ENCODE peak calls at places on chromosomes 2 and 18, in seven cellular contexts. One of them, this sample, is unnamed.

GRCh38 chr2:190678444-190679162 is 29.7 kb downstream of the NAB1 start:
- DNase-seq in A549: no peak
- DNase-seq in body of pancreas: no peak
- DNase-seq in astrocyte of the spinal cord: no peak
- DNase-seq in psoas muscle: no peak
- DNase-seq in RWPE1: no peak
- DNase-seq in HFF-Myc: no peak
- DNase-seq in this sample: no peak

GRCh38 chr2:113184531-113185230 is 10.9 kb downstream of the PSD4 start:
- DNase-seq in A549: no peak
- DNase-seq in body of pancreas: no peak
- DNase-seq in astrocyte of the spinal cord: no peak
- DNase-seq in psoas muscle: no peak
- DNase-seq in RWPE1: no peak
- DNase-seq in HFF-Myc: no peak
- DNase-seq in this sample: no peak

GRCh38 chr18:29218101-29218500 is 1041.2 kb upstream of the CDH2 start:
- DNase-seq in A549: no peak
- DNase-seq in body of pancreas: no peak
- DNase-seq in astrocyte of the spinal cord: peak; percentile 13
- DNase-seq in psoas muscle: no peak
- DNase-seq in RWPE1: no peak
- DNase-seq in HFF-Myc: no peak
- DNase-seq in this sample: no peak

GRCh38 chr18:3340015-3340681 is 78.2 kb downstream of the MYL12B start:
- DNase-seq in A549: no peak
- DNase-seq in body of pancreas: no peak
- DNase-seq in astrocyte of the spinal cord: no peak
- DNase-seq in psoas muscle: no peak
- DNase-seq in RWPE1: no peak
- DNase-seq in HFF-Myc: no peak
- DNase-seq in this sample: no peak

GRCh38 chr2:144695661-144696060 is 175.7 kb upstream of the ZEB2 start:
- DNase-seq in A549: no peak
- DNase-seq in body of pancreas: no peak
- DNase-seq in astrocyte of the spinal cord: no peak
- DNase-seq in psoas muscle: no peak
- DNase-seq in RWPE1: no peak
- DNase-seq in HFF-Myc: no peak
- DNase-seq in this sample: no peak

GRCh38 chr18:77366067-77366724 is 116.5 kb downstream of the GALR1 start:
- DNase-seq in A549: no peak
- DNase-seq in body of pancreas: no peak
- DNase-seq in astrocyte of the spinal cord: no peak
- DNase-seq in psoas muscle: no peak
- DNase-seq in RWPE1: no peak
- DNase-seq in HFF-Myc: no peak
- DNase-seq in this sample: no peak

GRCh38 chr2:58834404-58834803 is 593.3 kb upstream of the FANCL start:
- DNase-seq in A549: no peak
- DNase-seq in body of pancreas: peak; percentile 12
- DNase-seq in astrocyte of the spinal cord: peak; percentile 34
- DNase-seq in psoas muscle: no peak
- DNase-seq in RWPE1: peak; percentile 8
- DNase-seq in HFF-Myc: peak; percentile 30
- DNase-seq in this sample: no peak

GRCh38 chr2:11069566-11070185 is 85.6 kb upstream of the SLC66A3 start:
- DNase-seq in A549: no peak
- DNase-seq in body of pancreas: no peak
- DNase-seq in astrocyte of the spinal cord: no peak
- DNase-seq in psoas muscle: no peak
- DNase-seq in RWPE1: no peak
- DNase-seq in HFF-Myc: no peak
- DNase-seq in this sample: peak; percentile 62

GRCh38 chr2:15186118-15186517 is 375.0 kb downstream of the NBAS start:
- DNase-seq in A549: no peak
- DNase-seq in body of pancreas: no peak
- DNase-seq in astrocyte of the spinal cord: no peak
- DNase-seq in psoas muscle: no peak
- DNase-seq in RWPE1: no peak
- DNase-seq in HFF-Myc: no peak
- DNase-seq in this sample: no peak

GRCh38 chr2:14420851-14421250 is 211.7 kb upstream of the LRATD1 start:
- DNase-seq in A549: no peak
- DNase-seq in body of pancreas: no peak
- DNase-seq in astrocyte of the spinal cord: peak; percentile 36
- DNase-seq in psoas muscle: no peak
- DNase-seq in RWPE1: no peak
- DNase-seq in HFF-Myc: no peak
- DNase-seq in this sample: no peak

GRCh38 chr2:18752667-18753422 is 163.5 kb upstream of the NT5C1B start:
- DNase-seq in A549: no peak
- DNase-seq in body of pancreas: no peak
- DNase-seq in astrocyte of the spinal cord: no peak
- DNase-seq in psoas muscle: no peak
- DNase-seq in RWPE1: no peak
- DNase-seq in HFF-Myc: no peak
- DNase-seq in this sample: no peak

GRCh38 chr2:26901326-26902183 is 53.6 kb downstream of the DPYSL5 start:
- DNase-seq in A549: no peak
- DNase-seq in body of pancreas: no peak
- DNase-seq in astrocyte of the spinal cord: no peak
- DNase-seq in psoas muscle: no peak
- DNase-seq in RWPE1: no peak
- DNase-seq in HFF-Myc: no peak
- DNase-seq in this sample: peak; percentile 71

GRCh38 chr2:234026111-234026510 is 24.4 kb upstream of the SPP2 start:
- DNase-seq in A549: no peak
- DNase-seq in body of pancreas: no peak
- DNase-seq in astrocyte of the spinal cord: peak; percentile 55
- DNase-seq in psoas muscle: no peak
- DNase-seq in RWPE1: no peak
- DNase-seq in HFF-Myc: no peak
- DNase-seq in this sample: no peak

GRCh38 chr2:212109792-212110680 is 428.6 kb downstream of the ERBB4 start:
- DNase-seq in A549: no peak
- DNase-seq in body of pancreas: no peak
- DNase-seq in astrocyte of the spinal cord: no peak
- DNase-seq in psoas muscle: no peak
- DNase-seq in RWPE1: no peak
- DNase-seq in HFF-Myc: no peak
- DNase-seq in this sample: no peak

GRCh38 chr2:162000466-162000865 is 73.5 kb downstream of the DPP4 start:
- DNase-seq in A549: no peak
- DNase-seq in body of pancreas: no peak
- DNase-seq in astrocyte of the spinal cord: no peak
- DNase-seq in psoas muscle: no peak
- DNase-seq in RWPE1: no peak
- DNase-seq in HFF-Myc: no peak
- DNase-seq in this sample: no peak

GRCh38 chr18:3623769-3624545 is 174.0 kb downstream of the TGIF1 start:
- DNase-seq in A549: peak; percentile 69
- DNase-seq in body of pancreas: peak; percentile 59
- DNase-seq in astrocyte of the spinal cord: peak; percentile 97
- DNase-seq in psoas muscle: peak; percentile 83
- DNase-seq in RWPE1: peak; percentile 85
- DNase-seq in HFF-Myc: peak; percentile 87
- DNase-seq in this sample: peak; percentile 87

GRCh38 chr2:44970846-44971450 is 29.4 kb downstream of the SIX3 start:
- DNase-seq in A549: no peak
- DNase-seq in body of pancreas: no peak
- DNase-seq in astrocyte of the spinal cord: peak; percentile 25
- DNase-seq in psoas muscle: no peak
- DNase-seq in RWPE1: no peak
- DNase-seq in HFF-Myc: no peak
- DNase-seq in this sample: no peak

GRCh38 chr2:60608679-60609078 is 55.2 kb upstream of the BCL11A start:
- DNase-seq in A549: no peak
- DNase-seq in body of pancreas: no peak
- DNase-seq in astrocyte of the spinal cord: no peak
- DNase-seq in psoas muscle: no peak
- DNase-seq in RWPE1: no peak
- DNase-seq in HFF-Myc: no peak
- DNase-seq in this sample: no peak

GRCh38 chr2:12725238-12726187 is 8.8 kb downstream of the TRIB2 start:
- DNase-seq in A549: no peak
- DNase-seq in body of pancreas: peak; percentile 37
- DNase-seq in astrocyte of the spinal cord: no peak
- DNase-seq in psoas muscle: no peak
- DNase-seq in RWPE1: no peak
- DNase-seq in HFF-Myc: no peak
- DNase-seq in this sample: no peak

GRCh38 chr18:21632393-21632792 is 20.3 kb downstream of the SNRPD1 start:
- DNase-seq in A549: no peak
- DNase-seq in body of pancreas: no peak
- DNase-seq in astrocyte of the spinal cord: no peak
- DNase-seq in psoas muscle: no peak
- DNase-seq in RWPE1: no peak
- DNase-seq in HFF-Myc: no peak
- DNase-seq in this sample: no peak

GRCh38 chr18:34339155-34339554 is 114.4 kb upstream of the NOL4 start:
- DNase-seq in A549: no peak
- DNase-seq in body of pancreas: no peak
- DNase-seq in astrocyte of the spinal cord: no peak
- DNase-seq in psoas muscle: no peak
- DNase-seq in RWPE1: no peak
- DNase-seq in HFF-Myc: no peak
- DNase-seq in this sample: no peak

GRCh38 chr2:23546913-23547312 is 161.9 kb downstream of the KLHL29 start:
- DNase-seq in A549: no peak
- DNase-seq in body of pancreas: no peak
- DNase-seq in astrocyte of the spinal cord: no peak
- DNase-seq in psoas muscle: no peak
- DNase-seq in RWPE1: no peak
- DNase-seq in HFF-Myc: no peak
- DNase-seq in this sample: no peak

GRCh38 chr2:135985826-135986393 is 484 bp upstream of the DARS1 start:
- DNase-seq in A549: peak; percentile 12
- DNase-seq in body of pancreas: no peak
- DNase-seq in astrocyte of the spinal cord: no peak
- DNase-seq in psoas muscle: no peak
- DNase-seq in RWPE1: no peak
- DNase-seq in HFF-Myc: no peak
- DNase-seq in this sample: no peak

GRCh38 chr2:178419123-178419522 is 31.9 kb downstream of the PRKRA start:
- DNase-seq in A549: no peak
- DNase-seq in body of pancreas: no peak
- DNase-seq in astrocyte of the spinal cord: peak; percentile 29
- DNase-seq in psoas muscle: no peak
- DNase-seq in RWPE1: peak; percentile 13
- DNase-seq in HFF-Myc: no peak
- DNase-seq in this sample: no peak
- TF ChIP-seq CTCF in A549: peak; percentile 44
- TF ChIP-seq CTCF in body of pancreas: no peak
- TF ChIP-seq CTCF in astrocyte of the spinal cord: peak; percentile 43
- TF ChIP-seq CTCF in psoas muscle: no peak
- TF ChIP-seq CTCF in RWPE1: peak; percentile 63
- TF ChIP-seq CTCF in HFF-Myc: peak; percentile 18
- TF ChIP-seq CTCF in this sample: peak; percentile 38

DNA sequence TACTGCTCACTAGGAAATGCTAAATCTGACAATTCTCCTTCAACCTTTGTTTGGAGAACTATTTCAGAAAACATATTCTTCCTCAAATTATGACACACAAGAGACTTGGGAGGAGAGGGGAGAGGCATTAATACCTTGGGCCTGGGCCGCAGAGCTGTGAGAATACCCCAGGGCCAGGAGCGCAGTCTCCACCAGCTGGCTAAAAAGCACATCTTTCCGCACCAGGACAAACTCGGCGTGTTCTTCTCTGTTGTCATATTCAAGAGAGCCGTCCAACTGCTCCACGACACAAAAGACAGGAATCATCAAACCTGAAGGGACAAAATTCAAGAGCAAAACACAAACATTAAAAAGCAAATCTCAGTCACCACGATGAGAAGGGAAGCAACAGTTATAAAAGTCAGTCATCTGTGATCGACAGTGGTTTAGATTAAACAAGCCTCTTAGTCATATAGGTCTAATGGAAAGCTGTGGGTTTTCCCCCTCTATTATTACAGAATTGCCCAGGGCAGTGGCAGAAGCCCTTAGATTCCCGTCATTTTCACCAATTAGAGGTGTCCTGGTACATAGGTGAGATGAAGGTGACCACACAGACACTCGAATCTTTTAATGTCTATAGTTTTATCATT is 24.4 kb downstream of the SATB2 start:
- DNase-seq in A549: no peak
- DNase-seq in body of pancreas: no peak
- DNase-seq in astrocyte of the spinal cord: no peak
- DNase-seq in psoas muscle: no peak
- DNase-seq in RWPE1: no peak
- DNase-seq in HFF-Myc: no peak
- DNase-seq in this sample: no peak
- TF ChIP-seq CTCF in A549: no peak
- TF ChIP-seq CTCF in body of pancreas: no peak
- TF ChIP-seq CTCF in astrocyte of the spinal cord: no peak
- TF ChIP-seq CTCF in psoas muscle: no peak
- TF ChIP-seq CTCF in RWPE1: no peak
- TF ChIP-seq CTCF in HFF-Myc: no peak
- TF ChIP-seq CTCF in this sample: no peak

GRCh38 chr2:20666364-20667150 is at the start of gene GDF7:
- DNase-seq in A549: no peak
- DNase-seq in body of pancreas: peak; percentile 55
- DNase-seq in astrocyte of the spinal cord: no peak
- DNase-seq in psoas muscle: no peak
- DNase-seq in RWPE1: no peak
- DNase-seq in HFF-Myc: no peak
- DNase-seq in this sample: no peak
- TF ChIP-seq CTCF in A549: peak; percentile 56
- TF ChIP-seq CTCF in body of pancreas: no peak
- TF ChIP-seq CTCF in astrocyte of the spinal cord: peak; percentile 10
- TF ChIP-seq CTCF in psoas muscle: no peak
- TF ChIP-seq CTCF in RWPE1: no peak
- TF ChIP-seq CTCF in HFF-Myc: peak; percentile 24
- TF ChIP-seq CTCF in this sample: peak; percentile 69

GRCh38 chr18:66638856-66639621 is 35.1 kb upstream of the CDH19 start:
- DNase-seq in A549: no peak
- DNase-seq in body of pancreas: no peak
- DNase-seq in astrocyte of the spinal cord: no peak
- DNase-seq in psoas muscle: no peak
- DNase-seq in RWPE1: no peak
- DNase-seq in HFF-Myc: no peak
- DNase-seq in this sample: no peak

GRCh38 chr18:66645983-66646382 is 42.1 kb upstream of the CDH19 start:
- DNase-seq in A549: no peak
- DNase-seq in body of pancreas: no peak
- DNase-seq in astrocyte of the spinal cord: no peak
- DNase-seq in psoas muscle: no peak
- DNase-seq in RWPE1: no peak
- DNase-seq in HFF-Myc: no peak
- DNase-seq in this sample: no peak

GRCh38 chr18:66635342-66635741 is 31.5 kb upstream of the CDH19 start:
- DNase-seq in A549: no peak
- DNase-seq in body of pancreas: no peak
- DNase-seq in astrocyte of the spinal cord: no peak
- DNase-seq in psoas muscle: no peak
- DNase-seq in RWPE1: no peak
- DNase-seq in HFF-Myc: no peak
- DNase-seq in this sample: no peak

DNA sequence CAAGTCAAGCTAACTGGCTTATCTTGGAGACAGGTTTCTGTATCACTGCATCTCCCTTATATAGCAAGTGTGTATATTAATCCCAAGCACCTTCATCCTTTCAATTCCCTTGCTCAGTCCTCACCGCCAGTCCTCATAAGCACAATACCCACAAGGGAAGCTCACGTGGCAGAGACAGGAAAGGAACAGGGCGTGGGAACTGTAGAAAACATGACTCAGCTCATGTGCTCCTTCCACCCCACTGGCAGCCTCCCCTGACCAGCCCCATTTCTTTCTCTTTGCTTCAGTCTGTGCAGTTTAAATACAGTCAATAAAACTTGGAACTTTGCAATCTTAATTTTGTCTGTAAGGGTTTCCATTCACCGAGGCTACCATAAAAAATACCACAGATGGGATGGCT is 36.5 kb upstream of the CDH19 start:
- DNase-seq in A549: no peak
- DNase-seq in body of pancreas: no peak
- DNase-seq in astrocyte of the spinal cord: no peak
- DNase-seq in psoas muscle: no peak
- DNase-seq in RWPE1: no peak
- DNase-seq in HFF-Myc: no peak
- DNase-seq in this sample: no peak
- TF ChIP-seq CTCF in A549: no peak
- TF ChIP-seq CTCF in body of pancreas: no peak
- TF ChIP-seq CTCF in astrocyte of the spinal cord: no peak
- TF ChIP-seq CTCF in psoas muscle: no peak
- TF ChIP-seq CTCF in RWPE1: no peak
- TF ChIP-seq CTCF in HFF-Myc: no peak
- TF ChIP-seq CTCF in this sample: no peak

This sample was measured in osteocyte.